ENCODE peak calls at places on chromosomes 1 and 21, in seven cellular contexts. One of them, this sample, is unnamed.

GRCh38 chr1:20994176-20994575 is 182.5 kb downstream of the EIF4G3 start:
- DNase-seq in cardiac muscle cell: no peak
- DNase-seq in tibial artery: no peak
- DNase-seq in gastrocnemius medialis: no peak
- DNase-seq in A549: no peak
- DNase-seq in WERI-Rb-1: no peak
- DNase-seq in tibial nerve: no peak
- DNase-seq in this sample: no peak

GRCh38 chr1:38760562-38760961 is 99.0 kb downstream of the RRAGC start:
- DNase-seq in A549: no peak
- DNase-seq in tibial nerve: no peak
- DNase-seq in WERI-Rb-1: no peak
- DNase-seq in cardiac muscle cell: no peak
- DNase-seq in tibial artery: no peak
- DNase-seq in gastrocnemius medialis: no peak
- DNase-seq in this sample: no peak

GRCh38 chr1:75522389-75522788 is 88.5 kb downstream of the SLC44A5 start:
- DNase-seq in gastrocnemius medialis: no peak
- DNase-seq in WERI-Rb-1: no peak
- DNase-seq in tibial nerve: no peak
- DNase-seq in cardiac muscle cell: peak
- DNase-seq in tibial artery: no peak
- DNase-seq in A549: no peak
- DNase-seq in this sample: no peak

GRCh38 chr1:42442641-42443040 is 13.2 kb downstream of the ZMYND12 start:
- DNase-seq in A549: no peak
- DNase-seq in gastrocnemius medialis: no peak
- DNase-seq in tibial artery: no peak
- DNase-seq in WERI-Rb-1: no peak
- DNase-seq in cardiac muscle cell: no peak
- DNase-seq in tibial nerve: no peak
- DNase-seq in this sample: no peak

GRCh38 chr1:159492575-159493323 is 43.1 kb downstream of the OR10J5 start:
- DNase-seq in WERI-Rb-1: no peak
- DNase-seq in A549: peak
- DNase-seq in gastrocnemius medialis: no peak
- DNase-seq in tibial artery: no peak
- DNase-seq in cardiac muscle cell: peak
- DNase-seq in tibial nerve: no peak
- DNase-seq in this sample: no peak

GRCh38 chr21:41717573-41718330 is 49.1 kb downstream of the RIPK4 start:
- DNase-seq in gastrocnemius medialis: no peak
- DNase-seq in tibial artery: no peak
- DNase-seq in tibial nerve: no peak
- DNase-seq in WERI-Rb-1: no peak
- DNase-seq in A549: no peak
- DNase-seq in cardiac muscle cell: no peak
- DNase-seq in this sample: no peak

GRCh38 chr1:36133484-36133883 is 8.5 kb upstream of the COL8A2 start:
- DNase-seq in WERI-Rb-1: no peak
- DNase-seq in tibial nerve: no peak
- DNase-seq in cardiac muscle cell: peak
- DNase-seq in gastrocnemius medialis: no peak
- DNase-seq in tibial artery: peak
- DNase-seq in A549: peak
- DNase-seq in this sample: peak

GRCh38 chr1:22184892-22185612 is 42.2 kb upstream of the WNT4 start:
- DNase-seq in WERI-Rb-1: no peak
- DNase-seq in cardiac muscle cell: peak
- DNase-seq in A549: peak
- DNase-seq in gastrocnemius medialis: no peak
- DNase-seq in tibial nerve: no peak
- DNase-seq in tibial artery: no peak
- DNase-seq in this sample: no peak

GRCh38 chr1:206470692-206471414 is 577 bp downstream of the IKBKE start:
- DNase-seq in cardiac muscle cell: peak
- DNase-seq in A549: no peak
- DNase-seq in tibial artery: no peak
- DNase-seq in tibial nerve: no peak
- DNase-seq in gastrocnemius medialis: no peak
- DNase-seq in WERI-Rb-1: no peak
- DNase-seq in this sample: no peak
- H3K27ac ChIP-seq in cardiac muscle cell: peak
- H3K27ac ChIP-seq in A549: peak
- H3K27ac ChIP-seq in tibial artery: peak
- H3K27ac ChIP-seq in tibial nerve: peak
- H3K27ac ChIP-seq in gastrocnemius medialis: no peak
- H3K27ac ChIP-seq in WERI-Rb-1: no peak
- H3K27ac ChIP-seq in this sample: peak

GRCh38 chr1:97202481-97202880 is 480.9 kb downstream of the PTBP2 start:
- DNase-seq in cardiac muscle cell: no peak
- DNase-seq in WERI-Rb-1: no peak
- DNase-seq in tibial nerve: no peak
- DNase-seq in gastrocnemius medialis: no peak
- DNase-seq in tibial artery: no peak
- DNase-seq in A549: no peak
- DNase-seq in this sample: no peak
- H3K4me3 ChIP-seq in cardiac muscle cell: no peak
- H3K4me3 ChIP-seq in WERI-Rb-1: no peak
- H3K4me3 ChIP-seq in tibial nerve: no peak
- H3K4me3 ChIP-seq in gastrocnemius medialis: no peak
- H3K4me3 ChIP-seq in tibial artery: no peak
- H3K4me3 ChIP-seq in A549: no peak
- H3K4me3 ChIP-seq in this sample: no peak

GRCh38 chr1:17055801-17056200 is 2.0 kb upstream of the SDHB start:
- DNase-seq in WERI-Rb-1: no peak
- DNase-seq in tibial artery: no peak
- DNase-seq in A549: no peak
- DNase-seq in gastrocnemius medialis: no peak
- DNase-seq in cardiac muscle cell: no peak
- DNase-seq in tibial nerve: no peak
- DNase-seq in this sample: no peak

GRCh38 chr1:17056586-17056985 is 2.8 kb upstream of the SDHB start:
- DNase-seq in tibial artery: no peak
- DNase-seq in WERI-Rb-1: no peak
- DNase-seq in cardiac muscle cell: no peak
- DNase-seq in A549: no peak
- DNase-seq in tibial nerve: no peak
- DNase-seq in gastrocnemius medialis: no peak
- DNase-seq in this sample: peak

GRCh38 chr1:17060129-17060868 is 6.5 kb upstream of the SDHB start:
- DNase-seq in WERI-Rb-1: no peak
- DNase-seq in A549: no peak
- DNase-seq in gastrocnemius medialis: no peak
- DNase-seq in tibial artery: peak
- DNase-seq in cardiac muscle cell: peak
- DNase-seq in tibial nerve: no peak
- DNase-seq in this sample: no peak

GRCh38 chr1:17061486-17062271 is 7.8 kb upstream of the SDHB start:
- DNase-seq in cardiac muscle cell: no peak
- DNase-seq in gastrocnemius medialis: no peak
- DNase-seq in WERI-Rb-1: no peak
- DNase-seq in A549: no peak
- DNase-seq in tibial nerve: no peak
- DNase-seq in tibial artery: peak
- DNase-seq in this sample: peak

GRCh38 chr1:17059391-17060128 is 5.7 kb upstream of the SDHB start:
- DNase-seq in cardiac muscle cell: peak
- DNase-seq in gastrocnemius medialis: peak
- DNase-seq in tibial nerve: peak
- DNase-seq in WERI-Rb-1: peak
- DNase-seq in tibial artery: peak
- DNase-seq in A549: peak
- DNase-seq in this sample: no peak
- TF ChIP-seq CTCF in cardiac muscle cell: peak
- TF ChIP-seq CTCF in gastrocnemius medialis: peak
- TF ChIP-seq CTCF in tibial nerve: peak
- TF ChIP-seq CTCF in WERI-Rb-1: peak
- TF ChIP-seq CTCF in tibial artery: peak
- TF ChIP-seq CTCF in A549: peak
- TF ChIP-seq CTCF in this sample: peak

GRCh38 chr1:184800876-184801275 is 46.2 kb upstream of the EDEM3 start:
- DNase-seq in WERI-Rb-1: peak
- DNase-seq in gastrocnemius medialis: peak
- DNase-seq in tibial nerve: no peak
- DNase-seq in cardiac muscle cell: no peak
- DNase-seq in tibial artery: no peak
- DNase-seq in A549: no peak
- DNase-seq in this sample: no peak

GRCh38 chr1:184805667-184806295 is 51.1 kb upstream of the EDEM3 start:
- DNase-seq in tibial artery: peak
- DNase-seq in tibial nerve: peak
- DNase-seq in A549: peak
- DNase-seq in cardiac muscle cell: peak
- DNase-seq in WERI-Rb-1: peak
- DNase-seq in gastrocnemius medialis: peak
- DNase-seq in this sample: peak

GRCh38 chr1:184804220-184804619 is 49.6 kb upstream of the EDEM3 start:
- DNase-seq in tibial artery: no peak
- DNase-seq in gastrocnemius medialis: no peak
- DNase-seq in WERI-Rb-1: no peak
- DNase-seq in tibial nerve: no peak
- DNase-seq in A549: no peak
- DNase-seq in cardiac muscle cell: no peak
- DNase-seq in this sample: no peak

GRCh38 chr1:184802739-184803492 is 48.3 kb upstream of the EDEM3 start:
- DNase-seq in WERI-Rb-1: no peak
- DNase-seq in tibial nerve: no peak
- DNase-seq in gastrocnemius medialis: peak
- DNase-seq in cardiac muscle cell: no peak
- DNase-seq in tibial artery: no peak
- DNase-seq in A549: no peak
- DNase-seq in this sample: no peak

DNA sequence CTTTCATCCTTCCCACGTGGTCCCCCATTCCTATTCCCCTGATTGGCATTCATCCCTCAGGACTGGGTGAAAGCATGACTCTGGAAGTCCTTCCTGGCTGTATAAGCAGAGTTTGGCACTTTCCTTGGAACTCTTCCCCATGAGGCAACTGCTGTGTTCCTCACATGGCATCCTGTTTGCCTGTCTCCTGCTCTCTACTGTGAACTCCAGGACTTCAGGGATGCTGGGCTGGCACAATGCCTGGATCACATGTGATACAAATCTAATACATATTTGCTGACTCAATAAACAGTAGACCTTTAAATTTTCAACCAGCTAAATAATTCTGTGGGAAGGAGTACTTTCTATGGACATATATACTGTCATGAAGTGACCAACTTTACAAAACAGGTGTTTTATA is 46.8 kb upstream of the EDEM3 start:
- DNase-seq in tibial artery: peak
- DNase-seq in A549: peak
- DNase-seq in cardiac muscle cell: peak
- DNase-seq in WERI-Rb-1: no peak
- DNase-seq in gastrocnemius medialis: peak
- DNase-seq in tibial nerve: peak
- DNase-seq in this sample: no peak
- H3K27ac ChIP-seq in tibial artery: no peak
- H3K27ac ChIP-seq in A549: no peak
- H3K27ac ChIP-seq in cardiac muscle cell: no peak
- H3K27ac ChIP-seq in WERI-Rb-1: no peak
- H3K27ac ChIP-seq in gastrocnemius medialis: peak
- H3K27ac ChIP-seq in tibial nerve: no peak
- H3K27ac ChIP-seq in this sample: peak

GRCh38 chr1:150516616-150517015 is 1.1 kb downstream of the FALEC start:
- DNase-seq in tibial artery: no peak
- DNase-seq in A549: peak
- DNase-seq in tibial nerve: no peak
- DNase-seq in WERI-Rb-1: no peak
- DNase-seq in gastrocnemius medialis: no peak
- DNase-seq in cardiac muscle cell: no peak
- DNase-seq in this sample: no peak
- H3K4me3 ChIP-seq in tibial artery: peak
- H3K4me3 ChIP-seq in A549: peak
- H3K4me3 ChIP-seq in tibial nerve: no peak
- H3K4me3 ChIP-seq in WERI-Rb-1: peak
- H3K4me3 ChIP-seq in gastrocnemius medialis: no peak
- H3K4me3 ChIP-seq in cardiac muscle cell: peak
- H3K4me3 ChIP-seq in this sample: no peak

GRCh38 chr1:202237052-202237451 is 43.5 kb downstream of the LGR6 start:
- DNase-seq in A549: peak
- DNase-seq in gastrocnemius medialis: no peak
- DNase-seq in tibial artery: peak
- DNase-seq in tibial nerve: no peak
- DNase-seq in cardiac muscle cell: peak
- DNase-seq in WERI-Rb-1: peak
- DNase-seq in this sample: peak
- TF ChIP-seq CTCF in A549: peak
- TF ChIP-seq CTCF in gastrocnemius medialis: peak
- TF ChIP-seq CTCF in tibial artery: peak
- TF ChIP-seq CTCF in tibial nerve: peak
- TF ChIP-seq CTCF in cardiac muscle cell: peak
- TF ChIP-seq CTCF in WERI-Rb-1: peak
- TF ChIP-seq CTCF in this sample: peak

DNA sequence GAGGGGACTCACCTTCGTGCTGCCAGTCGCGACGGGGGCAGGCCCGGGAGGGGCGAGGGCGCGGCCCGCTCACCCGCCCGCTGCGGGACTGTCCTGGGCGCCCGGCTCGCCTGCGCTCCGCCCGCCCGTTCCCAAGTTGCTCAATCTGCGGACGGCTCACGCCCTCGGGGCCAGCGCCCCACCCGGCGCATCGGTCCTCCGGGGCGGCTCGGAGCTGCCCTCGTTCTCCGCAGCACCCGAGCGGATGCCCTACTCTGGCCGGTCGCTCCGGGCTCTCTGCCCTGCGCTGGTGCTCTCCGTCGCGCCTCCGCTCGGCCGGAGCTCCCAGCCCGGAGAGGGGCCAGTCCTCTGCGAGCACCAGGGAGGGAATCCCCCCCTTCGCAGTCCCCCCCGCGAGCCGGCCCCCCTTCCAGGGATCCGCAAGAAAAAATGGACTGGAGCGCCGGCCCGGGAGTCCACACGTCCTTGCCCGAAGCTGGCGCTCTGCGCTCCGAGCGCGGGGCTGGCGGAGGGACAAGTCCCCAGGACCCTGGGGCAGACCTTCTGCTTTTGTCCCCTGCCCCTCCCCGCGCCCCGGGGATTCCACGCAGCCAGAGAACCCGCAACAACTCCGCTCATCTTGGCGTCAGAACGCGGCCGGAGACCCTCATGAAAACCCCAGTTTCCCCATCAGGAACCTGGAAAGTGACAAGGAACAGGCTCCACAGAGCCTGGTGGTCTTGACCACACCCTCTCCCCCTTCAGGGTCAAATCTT is at the start of gene RSPO1:
- DNase-seq in cardiac muscle cell: peak
- DNase-seq in tibial nerve: no peak
- DNase-seq in tibial artery: no peak
- DNase-seq in gastrocnemius medialis: no peak
- DNase-seq in A549: peak
- DNase-seq in WERI-Rb-1: peak
- DNase-seq in this sample: no peak
- H3K27ac ChIP-seq in cardiac muscle cell: no peak
- H3K27ac ChIP-seq in tibial nerve: no peak
- H3K27ac ChIP-seq in tibial artery: peak
- H3K27ac ChIP-seq in gastrocnemius medialis: no peak
- H3K27ac ChIP-seq in A549: peak
- H3K27ac ChIP-seq in WERI-Rb-1: peak
- H3K27ac ChIP-seq in this sample: no peak